ENCODE peak calls at places on chromosomes 4 and X, in five cellular contexts. One of them, this sample, is unnamed.

GRCh38 chr4:109365944-109366343 is 63.5 kb upstream of the COL25A1 start:
- DNase-seq in H1: no peak
- DNase-seq in cardiac fibroblast: no peak
- DNase-seq in cardiac muscle cell: no peak
- DNase-seq in fibroblast of lung: no peak
- DNase-seq in this sample: no peak

GRCh38 chr4:110119347-110119746 is 79.1 kb downstream of the ELOVL6 start:
- DNase-seq in H1: no peak
- DNase-seq in cardiac fibroblast: peak
- DNase-seq in cardiac muscle cell: peak
- DNase-seq in fibroblast of lung: no peak
- DNase-seq in this sample: peak

GRCh38 chr4:88208146-88208545 is 49.7 kb upstream of the ABCG2 start:
- DNase-seq in H1: no peak
- DNase-seq in cardiac fibroblast: no peak
- DNase-seq in cardiac muscle cell: no peak
- DNase-seq in fibroblast of lung: no peak
- DNase-seq in this sample: no peak

GRCh38 chr4:141905751-141906150 is 269.4 kb downstream of the IL15 start:
- DNase-seq in H1: no peak
- DNase-seq in cardiac fibroblast: peak
- DNase-seq in cardiac muscle cell: no peak
- DNase-seq in fibroblast of lung: peak
- DNase-seq in this sample: no peak

GRCh38 chr4:170198742-170199141 is 109.0 kb upstream of the AADAT start:
- DNase-seq in H1: no peak
- DNase-seq in cardiac fibroblast: no peak
- DNase-seq in cardiac muscle cell: no peak
- DNase-seq in fibroblast of lung: no peak
- DNase-seq in this sample: no peak

GRCh38 chr4:141302926-141303325 is 82.2 kb downstream of the ZNF330 start:
- DNase-seq in H1: no peak
- DNase-seq in cardiac fibroblast: no peak
- DNase-seq in cardiac muscle cell: no peak
- DNase-seq in fibroblast of lung: no peak
- DNase-seq in this sample: no peak

GRCh38 chr4:55393461-55394320 is 2.1 kb upstream of the TMEM165 start:
- DNase-seq in H1: no peak
- DNase-seq in cardiac fibroblast: no peak
- DNase-seq in cardiac muscle cell: no peak
- DNase-seq in fibroblast of lung: peak
- DNase-seq in this sample: no peak

GRCh38 chrX:69317721-69318120 is 152.5 kb upstream of the PJA1 start:
- DNase-seq in H1: no peak
- DNase-seq in cardiac fibroblast: no peak
- DNase-seq in cardiac muscle cell: no peak
- DNase-seq in fibroblast of lung: no peak
- DNase-seq in this sample: no peak

GRCh38 chr4:169621754-169622481 is 1.5 kb downstream of the CLCN3 start:
- DNase-seq in H1: no peak
- DNase-seq in cardiac fibroblast: peak
- DNase-seq in cardiac muscle cell: no peak
- DNase-seq in fibroblast of lung: peak
- DNase-seq in this sample: no peak

GRCh38 chr4:108943971-108944370 is 181.1 kb upstream of the ETNPPL start:
- DNase-seq in H1: no peak
- DNase-seq in cardiac fibroblast: no peak
- DNase-seq in cardiac muscle cell: peak
- DNase-seq in fibroblast of lung: no peak
- DNase-seq in this sample: no peak

GRCh38 chrX:153381684-153382532 is 19.2 kb downstream of the PNMA6E start:
- DNase-seq in H1: no peak
- DNase-seq in cardiac fibroblast: peak
- DNase-seq in cardiac muscle cell: peak
- DNase-seq in fibroblast of lung: peak
- DNase-seq in this sample: peak

GRCh38 chrX:125953769-125954168 is 212.3 kb downstream of the DCAF12L2 start:
- DNase-seq in H1: no peak
- DNase-seq in cardiac fibroblast: no peak
- DNase-seq in cardiac muscle cell: no peak
- DNase-seq in fibroblast of lung: no peak
- DNase-seq in this sample: no peak

GRCh38 chr4:6971536-6972374 is 62.1 kb downstream of the TBC1D14 start:
- DNase-seq in H1: no peak
- DNase-seq in cardiac fibroblast: no peak
- DNase-seq in cardiac muscle cell: no peak
- DNase-seq in fibroblast of lung: no peak
- DNase-seq in this sample: no peak

GRCh38 chr4:159434496-159435241 is 331.8 kb downstream of the RAPGEF2 start:
- DNase-seq in H1: no peak
- DNase-seq in cardiac fibroblast: peak
- DNase-seq in cardiac muscle cell: no peak
- DNase-seq in fibroblast of lung: peak
- DNase-seq in this sample: no peak

GRCh38 chrX:4909245-4909830 is 1195.9 kb upstream of the PRKX start:
- DNase-seq in H1: no peak
- DNase-seq in cardiac fibroblast: no peak
- DNase-seq in cardiac muscle cell: no peak
- DNase-seq in fibroblast of lung: no peak
- DNase-seq in this sample: no peak

GRCh38 chr4:124803641-124804040 is 91.1 kb upstream of the ANKRD50 start:
- DNase-seq in H1: no peak
- DNase-seq in cardiac fibroblast: peak
- DNase-seq in cardiac muscle cell: no peak
- DNase-seq in fibroblast of lung: peak
- DNase-seq in this sample: no peak

GRCh38 chr4:7058792-7059191 is 9.1 kb downstream of the GRPEL1 start:
- DNase-seq in H1: no peak
- DNase-seq in cardiac fibroblast: no peak
- DNase-seq in cardiac muscle cell: no peak
- DNase-seq in fibroblast of lung: no peak
- DNase-seq in this sample: no peak

GRCh38 chrX:11272290-11272689 is 20.9 kb upstream of the AMELX start:
- DNase-seq in H1: no peak
- DNase-seq in cardiac fibroblast: no peak
- DNase-seq in cardiac muscle cell: no peak
- DNase-seq in fibroblast of lung: no peak
- DNase-seq in this sample: no peak

GRCh38 chr4:89254847-89255246 is 52.8 kb downstream of the GPRIN3 start:
- DNase-seq in H1: peak
- DNase-seq in cardiac fibroblast: peak
- DNase-seq in cardiac muscle cell: peak
- DNase-seq in fibroblast of lung: peak
- DNase-seq in this sample: peak

GRCh38 chr4:70746179-70746839 is 24.5 kb downstream of the RUFY3 start:
- DNase-seq in H1: no peak
- DNase-seq in cardiac fibroblast: peak
- DNase-seq in cardiac muscle cell: no peak
- DNase-seq in fibroblast of lung: peak
- DNase-seq in this sample: no peak

GRCh38 chr4:168900080-168900479 is 110.0 kb downstream of the CBR4 start:
- DNase-seq in H1: no peak
- DNase-seq in cardiac fibroblast: peak
- DNase-seq in cardiac muscle cell: no peak
- DNase-seq in fibroblast of lung: peak
- DNase-seq in this sample: no peak

GRCh38 chrX:9374537-9374936 is 90.3 kb upstream of the TBL1X start:
- DNase-seq in H1: no peak
- DNase-seq in cardiac fibroblast: no peak
- DNase-seq in cardiac muscle cell: no peak
- DNase-seq in fibroblast of lung: peak
- DNase-seq in this sample: peak

GRCh38 chr4:94472056-94472826 is 20.5 kb downstream of the PDLIM5 start:
- DNase-seq in H1: no peak
- DNase-seq in cardiac fibroblast: peak
- DNase-seq in cardiac muscle cell: no peak
- DNase-seq in fibroblast of lung: peak
- DNase-seq in this sample: no peak

GRCh38 chrX:42930951-42931350 is 153.0 kb upstream of the PPP1R2C start:
- DNase-seq in H1: no peak
- DNase-seq in cardiac fibroblast: no peak
- DNase-seq in cardiac muscle cell: no peak
- DNase-seq in fibroblast of lung: no peak
- DNase-seq in this sample: no peak

GRCh38 chr4:172892300-172892699 is 276.3 kb upstream of the GALNT7 start:
- DNase-seq in H1: peak
- DNase-seq in cardiac fibroblast: peak
- DNase-seq in cardiac muscle cell: no peak
- DNase-seq in fibroblast of lung: peak
- DNase-seq in this sample: peak

GRCh38 chr4:22202351-22203343 is 254.1 kb upstream of the KCNIP4 start:
- DNase-seq in H1: no peak
- DNase-seq in cardiac fibroblast: peak
- DNase-seq in cardiac muscle cell: no peak
- DNase-seq in fibroblast of lung: no peak
- DNase-seq in this sample: peak

GRCh38 chr4:3366893-3367775 is 74.3 kb downstream of the RGS12 start:
- DNase-seq in H1: peak
- DNase-seq in cardiac fibroblast: no peak
- DNase-seq in cardiac muscle cell: no peak
- DNase-seq in fibroblast of lung: no peak
- DNase-seq in this sample: no peak

GRCh38 chr4:3702551-3703221 is 63.5 kb upstream of the ADRA2C start:
- DNase-seq in H1: no peak
- DNase-seq in cardiac fibroblast: no peak
- DNase-seq in cardiac muscle cell: no peak
- DNase-seq in fibroblast of lung: no peak
- DNase-seq in this sample: no peak

GRCh38 chrX:13734278-13735172 is at the start of the genes OFD1 and TRAPPC2:
- DNase-seq in H1: peak
- DNase-seq in cardiac fibroblast: peak
- DNase-seq in cardiac muscle cell: peak
- DNase-seq in fibroblast of lung: peak
- DNase-seq in this sample: peak

GRCh38 chrX:149079805-149080406 is 425.2 kb downstream of the IDS start:
- DNase-seq in H1: no peak
- DNase-seq in cardiac fibroblast: no peak
- DNase-seq in cardiac muscle cell: no peak
- DNase-seq in fibroblast of lung: no peak
- DNase-seq in this sample: no peak

GRCh38 chr4:1130318-1131186 is 17.2 kb upstream of the RNF212 start:
- DNase-seq in H1: peak
- DNase-seq in cardiac fibroblast: peak
- DNase-seq in cardiac muscle cell: peak
- DNase-seq in fibroblast of lung: peak
- DNase-seq in this sample: peak
- TF ChIP-seq CTCF in H1: peak
- TF ChIP-seq CTCF in cardiac fibroblast: peak
- TF ChIP-seq CTCF in cardiac muscle cell: peak
- TF ChIP-seq CTCF in fibroblast of lung: peak
- TF ChIP-seq CTCF in this sample: peak

DNA sequence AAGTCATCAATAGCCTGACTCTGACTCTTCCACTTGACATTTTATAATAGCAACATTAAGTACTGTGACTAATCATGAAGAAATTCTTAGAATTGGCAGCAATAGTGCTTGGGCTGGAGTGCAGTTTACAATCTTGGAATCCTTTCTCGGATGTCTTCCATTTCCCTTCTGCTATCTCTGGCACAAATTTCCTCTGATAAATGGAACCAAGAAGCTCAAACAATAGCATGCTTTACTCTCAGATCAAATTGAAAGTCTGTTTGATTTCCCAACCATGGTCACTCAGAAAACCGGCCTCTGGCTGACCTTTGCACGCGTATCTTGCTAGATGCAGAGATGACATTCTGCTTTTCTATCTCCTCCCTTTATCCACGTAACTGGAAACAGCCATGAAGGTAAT is 99.0 kb upstream of the SPANXC start:
- DNase-seq in H1: no peak
- DNase-seq in cardiac fibroblast: peak
- DNase-seq in cardiac muscle cell: no peak
- DNase-seq in fibroblast of lung: peak
- DNase-seq in this sample: no peak
- TF ChIP-seq CTCF in H1: no peak
- TF ChIP-seq CTCF in cardiac fibroblast: no peak
- TF ChIP-seq CTCF in cardiac muscle cell: no peak
- TF ChIP-seq CTCF in fibroblast of lung: no peak
- TF ChIP-seq CTCF in this sample: no peak

DNA sequence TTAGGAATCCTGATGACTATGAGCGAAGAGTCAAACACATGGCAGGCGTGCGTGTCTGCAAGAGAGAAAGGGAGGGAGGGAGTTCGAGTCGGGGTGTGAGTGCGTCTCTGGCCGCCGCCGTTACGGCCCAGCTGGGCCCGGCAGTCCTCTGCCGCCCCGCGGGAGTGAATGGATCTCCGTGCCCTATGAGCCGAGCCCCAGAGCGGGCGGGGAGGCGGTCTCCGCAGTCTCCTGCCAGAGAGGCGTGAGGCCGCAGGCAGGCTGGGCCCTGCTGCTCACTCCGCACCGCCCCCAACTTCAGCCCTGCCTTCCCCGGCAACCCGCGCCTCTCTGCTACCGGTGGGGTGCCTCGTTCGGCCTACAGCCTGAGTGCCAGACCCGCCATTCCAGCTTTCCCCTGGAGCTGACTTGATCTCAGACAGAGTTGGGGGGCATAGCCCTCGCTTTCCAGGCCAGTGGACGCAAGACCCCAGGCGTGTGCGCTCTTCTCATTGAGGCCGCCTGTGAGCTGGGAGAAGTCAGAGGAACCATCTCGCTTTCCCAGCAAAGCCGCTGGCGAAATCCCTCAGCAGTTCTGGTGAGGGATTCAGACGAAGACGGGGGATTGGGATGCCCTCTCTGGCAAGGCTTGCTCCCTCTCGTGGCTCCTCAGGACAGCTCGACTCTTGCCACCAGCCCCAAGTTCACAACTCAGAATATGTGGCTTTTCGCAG is 1.4 kb downstream of the SLC16A2 start:
- DNase-seq in H1: peak
- DNase-seq in cardiac fibroblast: peak
- DNase-seq in cardiac muscle cell: peak
- DNase-seq in fibroblast of lung: peak
- DNase-seq in this sample: peak
- TF ChIP-seq CTCF in H1: peak
- TF ChIP-seq CTCF in cardiac fibroblast: no peak
- TF ChIP-seq CTCF in cardiac muscle cell: peak
- TF ChIP-seq CTCF in fibroblast of lung: peak
- TF ChIP-seq CTCF in this sample: no peak

GRCh38 chrX:23559975-23560374 is 107.3 kb upstream of the PRDX4 start:
- DNase-seq in H1: no peak
- DNase-seq in cardiac fibroblast: no peak
- DNase-seq in cardiac muscle cell: no peak
- DNase-seq in fibroblast of lung: no peak
- DNase-seq in this sample: no peak
- TF ChIP-seq CTCF in H1: no peak
- TF ChIP-seq CTCF in cardiac fibroblast: no peak
- TF ChIP-seq CTCF in cardiac muscle cell: no peak
- TF ChIP-seq CTCF in fibroblast of lung: no peak
- TF ChIP-seq CTCF in this sample: no peak